ENCODE peak calls at places on chromosomes 16 and 17, in six cellular contexts. One of them, this sample, is unnamed.
A peak's percentile ranks its signal among the peaks of the same experiment; 100 is the strongest.

GRCh38 chr17:32783602-32784001 is 93.3 kb downstream of the MYO1D start:
- DNase-seq in mucosa of descending colon: no peak
- DNase-seq in adipocyte: peak; percentile 85
- DNase-seq in dorsolateral prefrontal cortex: no peak
- DNase-seq in skeletal muscle cell: no peak
- DNase-seq in bronchial epithelial cell: peak; percentile 80
- DNase-seq in this sample: peak; percentile 61

GRCh38 chr16:66935319-66936011 is at the start of gene CES2:
- DNase-seq in mucosa of descending colon: peak; percentile 93
- DNase-seq in adipocyte: peak; percentile 70
- DNase-seq in dorsolateral prefrontal cortex: no peak
- DNase-seq in skeletal muscle cell: no peak
- DNase-seq in bronchial epithelial cell: peak; percentile 80
- DNase-seq in this sample: no peak

GRCh38 chr17:80678621-80679020 is 134.0 kb downstream of the RPTOR start:
- DNase-seq in mucosa of descending colon: no peak
- DNase-seq in adipocyte: peak; percentile 50
- DNase-seq in dorsolateral prefrontal cortex: peak; percentile 65
- DNase-seq in skeletal muscle cell: peak; percentile 62
- DNase-seq in bronchial epithelial cell: peak; percentile 56
- DNase-seq in this sample: no peak

GRCh38 chr17:50952889-50953288 is 86.7 kb upstream of the TOB1 start:
- DNase-seq in mucosa of descending colon: no peak
- DNase-seq in adipocyte: no peak
- DNase-seq in dorsolateral prefrontal cortex: no peak
- DNase-seq in skeletal muscle cell: no peak
- DNase-seq in bronchial epithelial cell: no peak
- DNase-seq in this sample: no peak

GRCh38 chr16:68406458-68407041 is 41.8 kb downstream of the SMPD3 start:
- DNase-seq in mucosa of descending colon: peak; percentile 16
- DNase-seq in adipocyte: peak; percentile 63
- DNase-seq in dorsolateral prefrontal cortex: peak; percentile 23
- DNase-seq in skeletal muscle cell: no peak
- DNase-seq in bronchial epithelial cell: peak; percentile 22
- DNase-seq in this sample: no peak

GRCh38 chr17:40777459-40777858 is 4.9 kb downstream of the KRT27 start:
- DNase-seq in mucosa of descending colon: no peak
- DNase-seq in adipocyte: no peak
- DNase-seq in dorsolateral prefrontal cortex: no peak
- DNase-seq in skeletal muscle cell: no peak
- DNase-seq in bronchial epithelial cell: no peak
- DNase-seq in this sample: no peak

GRCh38 chr17:72687941-72688340 is 404.5 kb downstream of the SLC39A11 start:
- DNase-seq in mucosa of descending colon: no peak
- DNase-seq in adipocyte: no peak
- DNase-seq in dorsolateral prefrontal cortex: no peak
- DNase-seq in skeletal muscle cell: no peak
- DNase-seq in bronchial epithelial cell: peak; percentile 81
- DNase-seq in this sample: no peak

GRCh38 chr16:16042076-16042475 is 92.7 kb downstream of the ABCC1 start:
- DNase-seq in mucosa of descending colon: no peak
- DNase-seq in adipocyte: peak; percentile 83
- DNase-seq in dorsolateral prefrontal cortex: peak; percentile 79
- DNase-seq in skeletal muscle cell: peak; percentile 81
- DNase-seq in bronchial epithelial cell: no peak
- DNase-seq in this sample: peak; percentile 41

GRCh38 chr17:50498021-50498874 is 10.0 kb upstream of the MYCBPAP start:
- DNase-seq in mucosa of descending colon: peak; percentile 40
- DNase-seq in adipocyte: no peak
- DNase-seq in dorsolateral prefrontal cortex: no peak
- DNase-seq in skeletal muscle cell: no peak
- DNase-seq in bronchial epithelial cell: peak; percentile 76
- DNase-seq in this sample: no peak

GRCh38 chr16:66475232-66475631 is 48.1 kb downstream of the BEAN1 start:
- DNase-seq in mucosa of descending colon: no peak
- DNase-seq in adipocyte: no peak
- DNase-seq in dorsolateral prefrontal cortex: no peak
- DNase-seq in skeletal muscle cell: no peak
- DNase-seq in bronchial epithelial cell: no peak
- DNase-seq in this sample: no peak

GRCh38 chr16:82667437-82667836 is 40.7 kb downstream of the CDH13 start:
- DNase-seq in mucosa of descending colon: no peak
- DNase-seq in adipocyte: no peak
- DNase-seq in dorsolateral prefrontal cortex: no peak
- DNase-seq in skeletal muscle cell: no peak
- DNase-seq in bronchial epithelial cell: no peak
- DNase-seq in this sample: no peak

GRCh38 chr16:78737630-78738029 is 638.2 kb downstream of the WWOX start:
- DNase-seq in mucosa of descending colon: no peak
- DNase-seq in adipocyte: no peak
- DNase-seq in dorsolateral prefrontal cortex: no peak
- DNase-seq in skeletal muscle cell: no peak
- DNase-seq in bronchial epithelial cell: no peak
- DNase-seq in this sample: no peak

GRCh38 chr16:50393461-50394214 is 24.9 kb upstream of the BRD7 start:
- DNase-seq in mucosa of descending colon: no peak
- DNase-seq in adipocyte: no peak
- DNase-seq in dorsolateral prefrontal cortex: no peak
- DNase-seq in skeletal muscle cell: no peak
- DNase-seq in bronchial epithelial cell: peak; percentile 38
- DNase-seq in this sample: no peak

GRCh38 chr16:89827383-89828198 is 684 bp upstream of the SPIRE2 start:
- DNase-seq in mucosa of descending colon: peak; percentile 78
- DNase-seq in adipocyte: peak; percentile 63
- DNase-seq in dorsolateral prefrontal cortex: peak; percentile 67
- DNase-seq in skeletal muscle cell: no peak
- DNase-seq in bronchial epithelial cell: peak; percentile 45
- DNase-seq in this sample: no peak

GRCh38 chr17:7235693-7236665 is 1.7 kb upstream of the DVL2 start:
- DNase-seq in mucosa of descending colon: no peak
- DNase-seq in adipocyte: peak; percentile 24
- DNase-seq in dorsolateral prefrontal cortex: no peak
- DNase-seq in skeletal muscle cell: no peak
- DNase-seq in bronchial epithelial cell: peak; percentile 55
- DNase-seq in this sample: no peak

GRCh38 chr16:86200722-86201121 is 301.8 kb downstream of the IRF8 start:
- DNase-seq in mucosa of descending colon: no peak
- DNase-seq in adipocyte: no peak
- DNase-seq in dorsolateral prefrontal cortex: no peak
- DNase-seq in skeletal muscle cell: no peak
- DNase-seq in bronchial epithelial cell: no peak
- DNase-seq in this sample: no peak

GRCh38 chr17:69898606-69899005 is 176.4 kb upstream of the KCNJ16 start:
- DNase-seq in mucosa of descending colon: no peak
- DNase-seq in adipocyte: peak; percentile 78
- DNase-seq in dorsolateral prefrontal cortex: no peak
- DNase-seq in skeletal muscle cell: peak; percentile 65
- DNase-seq in bronchial epithelial cell: no peak
- DNase-seq in this sample: no peak

GRCh38 chr17:68035131-68035522 is 408 bp upstream of the KPNA2 start:
- DNase-seq in mucosa of descending colon: peak; percentile 94
- DNase-seq in adipocyte: peak; percentile 98
- DNase-seq in dorsolateral prefrontal cortex: peak; percentile 94
- DNase-seq in skeletal muscle cell: no peak
- DNase-seq in bronchial epithelial cell: no peak
- DNase-seq in this sample: no peak

GRCh38 chr16:68833251-68833650 is 10.1 kb upstream of the TANGO6 start:
- DNase-seq in mucosa of descending colon: no peak
- DNase-seq in adipocyte: no peak
- DNase-seq in dorsolateral prefrontal cortex: no peak
- DNase-seq in skeletal muscle cell: no peak
- DNase-seq in bronchial epithelial cell: no peak
- DNase-seq in this sample: no peak

GRCh38 chr16:3856367-3857141 is 24.0 kb downstream of the CREBBP start:
- DNase-seq in mucosa of descending colon: no peak
- DNase-seq in adipocyte: no peak
- DNase-seq in dorsolateral prefrontal cortex: no peak
- DNase-seq in skeletal muscle cell: no peak
- DNase-seq in bronchial epithelial cell: no peak
- DNase-seq in this sample: no peak

GRCh38 chr17:58328195-58329034 is at the start of gene TSPOAP1:
- DNase-seq in mucosa of descending colon: peak; percentile 58
- DNase-seq in adipocyte: no peak
- DNase-seq in dorsolateral prefrontal cortex: peak; percentile 70
- DNase-seq in skeletal muscle cell: no peak
- DNase-seq in bronchial epithelial cell: no peak
- DNase-seq in this sample: peak; percentile 81

GRCh38 chr17:48202945-48203344 is 95.4 kb downstream of the SNX11 start:
- DNase-seq in mucosa of descending colon: no peak
- DNase-seq in adipocyte: no peak
- DNase-seq in dorsolateral prefrontal cortex: no peak
- DNase-seq in skeletal muscle cell: no peak
- DNase-seq in bronchial epithelial cell: no peak
- DNase-seq in this sample: no peak

GRCh38 chr17:48194097-48194550 is 86.6 kb downstream of the SNX11 start:
- DNase-seq in mucosa of descending colon: no peak
- DNase-seq in adipocyte: no peak
- DNase-seq in dorsolateral prefrontal cortex: no peak
- DNase-seq in skeletal muscle cell: peak; percentile 52
- DNase-seq in bronchial epithelial cell: no peak
- DNase-seq in this sample: peak; percentile 86

GRCh38 chr17:48195910-48196309 is 88.3 kb downstream of the SNX11 start:
- DNase-seq in mucosa of descending colon: no peak
- DNase-seq in adipocyte: no peak
- DNase-seq in dorsolateral prefrontal cortex: no peak
- DNase-seq in skeletal muscle cell: no peak
- DNase-seq in bronchial epithelial cell: no peak
- DNase-seq in this sample: no peak

DNA sequence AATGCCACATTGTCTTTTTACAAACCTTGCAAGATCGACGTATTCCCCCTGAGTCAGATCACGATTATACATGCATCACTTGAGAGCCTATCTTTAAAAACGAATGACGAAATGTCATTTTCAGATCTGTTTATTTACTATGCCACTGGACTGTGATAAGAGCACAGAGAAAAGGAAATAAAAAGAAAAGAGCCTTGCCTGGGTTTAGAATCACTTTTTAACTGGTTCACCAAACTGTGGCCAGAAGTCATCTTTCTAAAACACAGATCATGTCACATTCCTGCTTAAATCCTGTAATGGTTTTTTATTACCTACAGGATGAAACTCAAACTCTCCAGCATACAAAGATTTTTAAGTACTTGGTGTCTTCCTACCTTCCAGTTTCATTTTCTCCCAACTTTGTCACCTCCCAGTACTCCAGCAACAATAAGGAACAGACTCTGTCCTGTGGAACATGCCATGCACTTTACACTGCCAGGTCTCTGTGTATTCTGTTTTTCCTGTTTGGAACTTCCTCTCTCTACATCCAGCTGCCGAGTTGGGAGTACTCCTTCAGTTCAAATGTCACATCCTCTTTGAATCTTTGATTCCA is 91.5 kb downstream of the SNX11 start:
- DNase-seq in mucosa of descending colon: no peak
- DNase-seq in adipocyte: no peak
- DNase-seq in dorsolateral prefrontal cortex: no peak
- DNase-seq in skeletal muscle cell: no peak
- DNase-seq in bronchial epithelial cell: no peak
- DNase-seq in this sample: no peak
- H3K4me3 ChIP-seq in mucosa of descending colon: no peak overlapping the region
- H3K4me3 ChIP-seq in adipocyte: no peak overlapping the region
- H3K4me3 ChIP-seq in dorsolateral prefrontal cortex: no peak overlapping the region
- H3K4me3 ChIP-seq in skeletal muscle cell: no peak overlapping the region
- H3K4me3 ChIP-seq in bronchial epithelial cell: no peak overlapping the region
- H3K4me3 ChIP-seq in this sample: no peak overlapping the region

DNA sequence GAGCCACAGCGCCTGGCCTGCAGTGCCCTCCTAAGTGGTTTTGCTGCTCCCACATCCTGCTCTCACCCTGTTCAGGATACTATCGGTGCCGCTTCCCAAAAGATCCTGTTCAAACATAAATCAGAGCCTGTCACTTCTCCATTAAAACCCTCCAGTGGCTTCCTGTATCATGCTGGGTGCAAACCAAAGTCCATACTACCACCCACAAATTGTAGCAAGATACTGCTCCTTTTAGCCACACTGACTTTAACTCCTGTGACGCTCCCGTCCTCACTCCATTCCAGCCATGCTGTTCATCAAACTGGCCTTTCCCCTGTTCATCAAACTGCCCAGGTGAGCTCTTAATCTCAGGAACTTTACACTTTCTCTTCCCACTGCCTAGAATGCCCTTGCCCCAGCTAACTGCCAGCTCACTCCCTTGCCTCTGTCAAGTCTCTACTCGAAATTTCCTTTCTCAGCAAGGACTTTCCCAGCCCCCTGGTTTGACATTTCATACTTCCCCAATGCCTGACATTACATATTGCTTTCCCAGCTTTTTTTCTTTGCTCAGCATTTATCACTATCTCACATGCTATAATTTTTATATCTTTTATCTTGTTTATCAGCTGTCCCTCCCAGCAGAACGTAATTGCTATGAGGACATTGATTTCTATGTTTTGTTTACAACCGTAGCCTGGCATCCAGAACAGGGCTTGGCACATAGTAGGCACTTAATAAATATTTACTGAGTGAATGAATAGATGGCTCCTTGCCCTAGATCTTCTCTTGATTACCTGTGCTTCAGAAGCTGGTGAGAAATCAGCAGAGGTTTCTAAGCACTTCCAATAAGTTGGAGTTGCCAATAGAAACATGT is 44.3 kb upstream of the SMURF2 start:
- DNase-seq in mucosa of descending colon: no peak
- DNase-seq in adipocyte: no peak
- DNase-seq in dorsolateral prefrontal cortex: no peak
- DNase-seq in skeletal muscle cell: no peak
- DNase-seq in bronchial epithelial cell: peak; percentile 93
- DNase-seq in this sample: no peak
- H3K4me3 ChIP-seq in mucosa of descending colon: no peak overlapping the region
- H3K4me3 ChIP-seq in adipocyte: peak overlapping the region; percentile 10
- H3K4me3 ChIP-seq in dorsolateral prefrontal cortex: no peak overlapping the region
- H3K4me3 ChIP-seq in skeletal muscle cell: no peak overlapping the region
- H3K4me3 ChIP-seq in bronchial epithelial cell: no peak overlapping the region
- H3K4me3 ChIP-seq in this sample: no peak overlapping the region

DNA sequence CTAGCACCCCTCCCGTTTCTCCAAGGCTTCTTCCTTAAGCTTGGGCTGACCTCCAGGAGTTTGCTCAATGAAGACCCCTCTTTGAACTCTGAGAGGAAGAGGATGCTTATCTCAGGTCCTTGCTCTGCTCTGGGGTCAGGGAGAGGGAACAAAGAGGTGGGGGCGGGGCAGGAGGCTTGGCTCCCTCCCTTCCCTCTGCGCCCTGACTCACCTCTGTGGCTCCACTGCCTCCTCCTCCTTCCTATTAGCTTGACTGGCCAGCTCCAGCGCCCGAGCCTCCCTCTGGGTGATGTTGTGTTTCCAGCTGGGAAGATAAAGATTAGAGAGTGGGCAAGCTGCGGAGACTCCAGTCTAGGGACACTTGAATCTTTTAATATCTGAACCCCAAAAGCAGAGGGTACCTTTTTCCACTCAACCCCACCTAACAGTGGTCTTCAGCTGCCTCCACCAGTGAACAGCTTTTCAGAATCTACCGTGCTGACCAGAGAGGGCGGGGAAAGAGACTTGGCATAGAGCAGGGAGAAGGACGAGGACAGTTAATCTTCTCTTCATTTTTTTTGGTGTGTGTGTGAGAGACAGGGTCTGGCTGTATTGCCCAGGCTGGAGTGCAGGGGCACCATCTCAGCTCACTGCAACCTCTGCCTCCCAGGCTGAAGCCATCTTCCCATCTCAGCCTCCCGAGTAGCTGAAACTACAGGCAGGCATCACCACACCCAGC is 6.7 kb downstream of the GIP start:
- DNase-seq in mucosa of descending colon: no peak
- DNase-seq in adipocyte: peak; percentile 59
- DNase-seq in dorsolateral prefrontal cortex: no peak
- DNase-seq in skeletal muscle cell: no peak
- DNase-seq in bronchial epithelial cell: peak; percentile 30
- DNase-seq in this sample: no peak
- H3K4me3 ChIP-seq in mucosa of descending colon: no peak overlapping the region
- H3K4me3 ChIP-seq in adipocyte: peak overlapping the region; percentile 51
- H3K4me3 ChIP-seq in dorsolateral prefrontal cortex: no peak overlapping the region
- H3K4me3 ChIP-seq in skeletal muscle cell: no peak overlapping the region
- H3K4me3 ChIP-seq in bronchial epithelial cell: no peak overlapping the region
- H3K4me3 ChIP-seq in this sample: no peak overlapping the region

GRCh38 chr17:5898406-5898805 is 171.8 kb upstream of the WSCD1 start:
- DNase-seq in mucosa of descending colon: no peak
- DNase-seq in adipocyte: no peak
- DNase-seq in dorsolateral prefrontal cortex: no peak
- DNase-seq in skeletal muscle cell: no peak
- DNase-seq in bronchial epithelial cell: no peak
- DNase-seq in this sample: no peak
- H3K4me3 ChIP-seq in mucosa of descending colon: no peak overlapping the region
- H3K4me3 ChIP-seq in adipocyte: no peak overlapping the region
- H3K4me3 ChIP-seq in dorsolateral prefrontal cortex: no peak overlapping the region
- H3K4me3 ChIP-seq in skeletal muscle cell: no peak overlapping the region
- H3K4me3 ChIP-seq in bronchial epithelial cell: no peak overlapping the region
- H3K4me3 ChIP-seq in this sample: no peak overlapping the region

This sample was measured in Jurkat, Clone E6-1.